ENCODE peak calls at places on chromosomes 3 and 15, in seven cellular contexts. T is dorsolateral prefrontal cortex; E is AG04450; Y is CD8-positive, alpha-beta T cell; X is adrenal gland; V is H9; W is brain microvascular endothelial cell. G is an unnamed sample. For H3K27me3, the result is how much of the 10 kb centered on the place peaks cover.

GRCh38 chr3:9581742-9582141 is 28.1 kb upstream of the LHFPL4 start:
- DNase-seq in T (no peak), E (no peak), Y (no peak), X (no peak), V (no peak), W (no peak), G (no peak)

GRCh38 chr3:64560802-64561502 is 126.8 kb downstream of the ADAMTS9 start:
- DNase-seq in T (no peak), E (no peak), Y (no peak), X (no peak), V (no peak), W (no peak), G (no peak)

GRCh38 chr15:88756926-88757325 is 46.3 kb upstream of the ACAN start:
- DNase-seq in T (no peak), E (no peak), Y (no peak), X (no peak), V (no peak), W (no peak), G (no peak)

GRCh38 chr3:10367466-10367865 is 46.6 kb upstream of the SEC13 start:
- DNase-seq in T (no peak), E (no peak), Y (no peak), X (no peak), V (no peak), W (no peak), G (no peak)

GRCh38 chr3:25080461-25080860 is 347.6 kb upstream of the RARB start:
- DNase-seq in T (no peak), E (no peak), Y (no peak), X (no peak), V (no peak), W (no peak), G (no peak)

GRCh38 chr3:37601832-37602231 is 259.8 kb upstream of the CTDSPL start:
- DNase-seq in T (no peak), E (no peak), Y (no peak), X (peak), V (no peak), W (no peak), G (no peak)

GRCh38 chr3:48140284-48140683 is 47.9 kb downstream of the CDC25A start:
- DNase-seq in T (no peak), E (no peak), Y (no peak), X (peak), V (no peak), W (no peak), G (no peak)

GRCh38 chr3:182182531-182182968 is 470.8 kb downstream of the SOX2 start:
- DNase-seq in T (no peak), E (no peak), Y (no peak), X (no peak), V (no peak), W (no peak), G (no peak)

GRCh38 chr3:172107403-172107802 is 68.0 kb downstream of the FNDC3B start:
- DNase-seq in T (no peak), E (no peak), Y (peak), X (no peak), V (no peak), W (no peak), G (no peak)

GRCh38 chr3:174767853-174768382 is 91.2 kb upstream of the NAALADL2 start:
- DNase-seq in T (no peak), E (no peak), Y (no peak), X (no peak), V (no peak), W (peak), G (no peak)

GRCh38 chr15:26129852-26130251 is 266.7 kb upstream of the ATP10A start:
- DNase-seq in T (no peak), E (no peak), Y (no peak), X (no peak), V (peak), W (no peak), G (no peak)

GRCh38 chr15:92807971-92808571 is 92.1 kb upstream of the CHD2 start:
- DNase-seq in T (no peak), E (no peak), Y (no peak), X (no peak), V (no peak), W (no peak), G (peak)

GRCh38 chr3:156291269-156292123 is 171.1 kb downstream of the KCNAB1 start:
- DNase-seq in T (peak), E (no peak), Y (no peak), X (no peak), V (peak), W (no peak), G (no peak)

GRCh38 chr3:98612587-98612986 is 19.2 kb upstream of the CPOX start:
- DNase-seq in T (no peak), E (no peak), Y (no peak), X (no peak), V (peak), W (no peak), G (peak)

GRCh38 chr15:36210426-36210825 is 369.0 kb upstream of the CDIN1 start:
- DNase-seq in T (no peak), E (no peak), Y (no peak), X (no peak), V (no peak), W (no peak), G (no peak)

GRCh38 chr3:23385327-23385726 is 182.2 kb downstream of the UBE2E2 start:
- DNase-seq in T (no peak), E (no peak), Y (no peak), X (no peak), V (no peak), W (no peak), G (no peak)

GRCh38 chr3:42442640-42443039 is 32.2 kb upstream of the LYZL4 start:
- DNase-seq in T (no peak), E (no peak), Y (no peak), X (no peak), V (peak), W (no peak), G (no peak)

GRCh38 chr3:153070153-153070868 is 91.7 kb upstream of the RAP2B start:
- DNase-seq in T (no peak), E (no peak), Y (no peak), X (no peak), V (no peak), W (peak), G (no peak)

GRCh38 chr3:71051893-71052687 is 531.4 kb downstream of the FOXP1 start:
- DNase-seq in T (no peak), E (no peak), Y (no peak), X (no peak), V (no peak), W (no peak), G (no peak)

GRCh38 chr3:174477491-174477890 is 381.6 kb upstream of the NAALADL2 start:
- DNase-seq in T (no peak), E (no peak), Y (no peak), X (no peak), V (no peak), W (no peak), G (no peak)

GRCh38 chr3:161990036-161990435 is 493.4 kb downstream of the OTOL1 start:
- DNase-seq in T (no peak), E (no peak), Y (no peak), X (no peak), V (no peak), W (no peak), G (no peak)

GRCh38 chr15:31200735-31201151 is 99.2 kb upstream of the TRPM1 start:
- DNase-seq in T (peak), E (peak), Y (peak), X (peak), V (peak), W (peak), G (peak)

GRCh38 chr3:47399531-47400270 is 18.9 kb downstream of the PTPN23 start:
- DNase-seq in T (no peak), E (no peak), Y (no peak), X (no peak), V (no peak), W (peak), G (no peak)

GRCh38 chr3:10504161-10505049 is 981 bp downstream of the ATP2B2 start:
- DNase-seq in T (no peak), E (no peak), Y (no peak), X (no peak), V (no peak), W (no peak), G (no peak)

GRCh38 chr3:107928084-107928445 is 162.8 kb downstream of the CD47 start:
- DNase-seq in T (no peak), E (no peak), Y (no peak), X (no peak), V (peak), W (peak), G (no peak)

GRCh38 chr15:36186376-36186775 is 393.1 kb upstream of the CDIN1 start:
- DNase-seq in T (no peak), E (no peak), Y (no peak), X (no peak), V (no peak), W (no peak), G (no peak)

GRCh38 chr3:30895329-30895728 is 868 bp upstream of the GADL1 start:
- DNase-seq in T (no peak), E (no peak), Y (no peak), X (no peak), V (no peak), W (no peak), G (no peak)

GRCh38 chr3:36989568-36989967 is 3.4 kb downstream of the EPM2AIP1 start:
- DNase-seq in T (no peak), E (no peak), Y (no peak), X (no peak), V (no peak), W (no peak), G (no peak)

GRCh38 chr15:41401904-41402267 is 410 bp downstream of the NDUFAF1 start:
- DNase-seq in T (no peak), E (no peak), Y (no peak), X (no peak), V (no peak), W (no peak), G (no peak)

GRCh38 chr3:36700537-36701248 is 63.7 kb downstream of the DCLK3 start:
- DNase-seq in T (peak), E (peak), Y (no peak), X (peak), V (peak), W (peak), G (peak)

GRCh38 chr15:90716976-90717821 is at the start of gene BLM:
- DNase-seq in T (peak), E (peak), Y (peak), X (peak), V (peak), W (peak), G (peak)
- TF ChIP-seq CTCF in T (no peak), E (peak), Y (peak), X (peak), V (peak), W (peak), G (peak)

GRCh38 chr3:40143283-40144090 is 166.0 kb upstream of the EIF1B start:
- DNase-seq in T (no peak), E (no peak), Y (no peak), X (no peak), V (no peak), W (no peak), G (no peak)
- H3K27ac ChIP-seq in T (no peak), E (no peak), Y (no peak), X (no peak), V (no peak), W (no peak), G (no peak)

GRCh38 chr3:184229424-184230080 is at the start of gene VWA5B2:
- DNase-seq in T (peak), E (no peak), Y (peak), X (peak), V (peak), W (no peak), G (peak)
- H3K27me3 ChIP-seq in T (under half), E (half or more), Y (under half), X (under half), V (under half), W (half or more), G (under half)

DNA sequence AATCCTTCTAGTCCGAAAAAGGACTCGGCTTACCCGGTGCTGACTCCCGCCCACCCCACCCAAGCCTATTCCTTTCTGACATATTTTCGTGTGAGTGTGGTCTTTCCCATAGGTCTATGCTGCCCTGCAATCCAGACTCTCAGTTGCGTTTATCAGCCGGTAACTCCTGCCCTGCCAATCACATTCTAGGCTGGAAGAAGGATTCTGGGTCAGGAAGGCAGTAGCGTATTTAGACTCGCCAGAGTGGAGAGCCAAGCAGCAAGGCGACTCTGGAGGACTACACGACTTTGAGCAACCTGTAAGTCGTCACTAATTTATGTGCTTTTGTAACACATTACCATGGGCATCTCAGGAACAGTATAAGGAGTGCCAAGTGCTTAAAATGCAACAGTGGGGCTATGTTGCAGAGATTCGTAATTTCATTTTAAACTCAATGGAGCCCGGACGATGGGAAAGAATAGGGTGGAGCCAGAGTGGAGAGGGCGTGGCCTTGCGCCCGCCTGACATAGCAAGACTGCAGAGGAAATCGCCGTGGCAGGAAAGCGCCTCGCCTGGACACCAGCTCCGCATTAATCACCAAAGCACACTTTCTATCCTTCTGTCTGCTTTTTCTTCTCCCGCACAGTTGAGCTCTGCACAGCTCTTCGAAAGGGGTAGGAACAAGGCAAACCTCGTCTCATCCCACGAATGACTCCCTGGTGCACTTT is 1044.2 kb downstream of the AGBL1 start:
- DNase-seq in T (no peak), E (no peak), Y (no peak), X (no peak), V (no peak), W (no peak), G (no peak)
- TF ChIP-seq CTCF in T (no peak), E (no peak), Y (no peak), X (no peak), V (no peak), W (no peak), G (no peak)

GRCh38 chr3:46293991-46294833 is 52.0 kb downstream of the CCR3 start:
- DNase-seq in T (no peak), E (no peak), Y (no peak), X (no peak), V (no peak), W (no peak), G (no peak)
- H3K27ac ChIP-seq in T (no peak), E (no peak), Y (no peak), X (no peak), V (no peak), W (no peak), G (no peak)